ENCODE peak calls at places on chromosomes 3 and 15, in five cellular contexts. N is A549, U is esophagus squamous epithelium, C is ovary, V is Peyer's patch. K is an unnamed sample.

GRCh38 chr15:53447053-53447574 is 312.3 kb downstream of the WDR72 start:
- DNase-seq in N (no peak), U (no peak), C (no peak), V (no peak), K (no peak)

GRCh38 chr15:74128785-74129350 is 1.5 kb upstream of the ISLR2 start:
- DNase-seq in N (no peak), U (no peak), C (no peak), V (no peak), K (no peak)

GRCh38 chr3:43288850-43289249 is 2.5 kb downstream of the SNRK start:
- DNase-seq in N (no peak), U (no peak), C (no peak), V (no peak), K (no peak)

GRCh38 chr15:39454189-39454986 is 126.5 kb upstream of the THBS1 start:
- DNase-seq in N (no peak), U (no peak), C (no peak), V (no peak), K (no peak)

GRCh38 chr3:194287977-194288706 is 63.0 kb downstream of the CPN2 start:
- DNase-seq in N (no peak), U (no peak), C (no peak), V (no peak), K (no peak)

GRCh38 chr3:18098960-18099587 is 326.1 kb downstream of the SATB1 start:
- DNase-seq in N (peak), U (no peak), C (no peak), V (no peak), K (peak)

GRCh38 chr3:69232447-69232846 is 110.1 kb upstream of the LMOD3 start:
- DNase-seq in N (no peak), U (no peak), C (no peak), V (no peak), K (no peak)

GRCh38 chr15:69853572-69853971 is 244.1 kb downstream of the TLE3 start:
- DNase-seq in N (peak), U (no peak), C (no peak), V (no peak), K (peak)

GRCh38 chr3:2024037-2024436 is 74.6 kb upstream of the CNTN4 start:
- DNase-seq in N (no peak), U (no peak), C (no peak), V (no peak), K (no peak)

GRCh38 chr3:170976190-170976519 is 50.4 kb downstream of the SLC2A2 start:
- DNase-seq in N (no peak), U (no peak), C (no peak), V (no peak), K (no peak)

GRCh38 chr3:11060500-11061251 is 68.1 kb downstream of the SLC6A1 start:
- DNase-seq in N (peak), U (no peak), C (peak), V (peak), K (peak)

GRCh38 chr3:194586839-194587238 is 46.4 kb downstream of the TMEM44 start:
- DNase-seq in N (no peak), U (no peak), C (no peak), V (no peak), K (peak)

GRCh38 chr3:149615731-149616221 is 42.0 kb downstream of the WWTR1 start:
- DNase-seq in N (no peak), U (no peak), C (no peak), V (no peak), K (no peak)

GRCh38 chr3:172181936-172182708 is 142.7 kb downstream of the FNDC3B start:
- DNase-seq in N (no peak), U (no peak), C (no peak), V (no peak), K (peak)

GRCh38 chr3:134803051-134803505 is 8.0 kb downstream of the EPHB1 start:
- DNase-seq in N (no peak), U (no peak), C (no peak), V (no peak), K (no peak)

GRCh38 chr3:189914799-189915198 is 205.9 kb downstream of the P3H2 start:
- DNase-seq in N (peak), U (no peak), C (no peak), V (no peak), K (peak)

GRCh38 chr15:39154776-39155175 is 426.1 kb upstream of the THBS1 start:
- DNase-seq in N (no peak), U (no peak), C (no peak), V (no peak), K (no peak)

GRCh38 chr3:158098834-158099424 is 7.3 kb downstream of the SHOX2 start:
- DNase-seq in N (no peak), U (no peak), C (no peak), V (no peak), K (no peak)

GRCh38 chr3:134791992-134792391 is 3.1 kb upstream of the EPHB1 start:
- DNase-seq in N (no peak), U (no peak), C (no peak), V (no peak), K (no peak)

GRCh38 chr3:116179091-116179490 is 266.2 kb downstream of the LSAMP start:
- DNase-seq in N (no peak), U (no peak), C (no peak), V (no peak), K (no peak)

GRCh38 chr3:50274371-50275104 is 4.3 kb upstream of the LSMEM2 start:
- DNase-seq in N (peak), U (no peak), C (peak), V (peak), K (peak)

GRCh38 chr15:70308011-70308761 is 210.5 kb upstream of the TLE3 start:
- DNase-seq in N (peak), U (no peak), C (no peak), V (no peak), K (no peak)

GRCh38 chr3:114892880-114893279 is 254.2 kb downstream of the ZBTB20 start:
- DNase-seq in N (no peak), U (no peak), C (no peak), V (no peak), K (no peak)

GRCh38 chr3:191143224-191143623 is 55.8 kb upstream of the OSTN start:
- DNase-seq in N (no peak), U (no peak), C (no peak), V (no peak), K (no peak)

GRCh38 chr3:73791356-73791755 is 166.6 kb upstream of the PDZRN3 start:
- DNase-seq in N (no peak), U (no peak), C (no peak), V (no peak), K (no peak)

GRCh38 chr3:155465664-155466063 is 172.2 kb upstream of the STRIT1 start:
- DNase-seq in N (no peak), U (no peak), C (no peak), V (no peak), K (no peak)

GRCh38 chr3:66023254-66023653 is 15.5 kb downstream of the MAGI1 start:
- DNase-seq in N (no peak), U (no peak), C (no peak), V (no peak), K (no peak)

GRCh38 chr15:58383876-58384275 is 47.9 kb upstream of the LIPC start:
- DNase-seq in N (no peak), U (no peak), C (no peak), V (no peak), K (no peak)

GRCh38 chr3:25037049-25037547 is 391.0 kb upstream of the RARB start:
- DNase-seq in N (no peak), U (no peak), C (no peak), V (no peak), K (no peak)

GRCh38 chr15:45555914-45556608 is 31.1 kb upstream of the BLOC1S6 start:
- DNase-seq in N (no peak), U (no peak), C (no peak), V (no peak), K (no peak)

GRCh38 chr15:63497642-63498100 is 6.7 kb upstream of the USP3 start:
- DNase-seq in N (no peak), U (no peak), C (no peak), V (no peak), K (no peak)

DNA sequence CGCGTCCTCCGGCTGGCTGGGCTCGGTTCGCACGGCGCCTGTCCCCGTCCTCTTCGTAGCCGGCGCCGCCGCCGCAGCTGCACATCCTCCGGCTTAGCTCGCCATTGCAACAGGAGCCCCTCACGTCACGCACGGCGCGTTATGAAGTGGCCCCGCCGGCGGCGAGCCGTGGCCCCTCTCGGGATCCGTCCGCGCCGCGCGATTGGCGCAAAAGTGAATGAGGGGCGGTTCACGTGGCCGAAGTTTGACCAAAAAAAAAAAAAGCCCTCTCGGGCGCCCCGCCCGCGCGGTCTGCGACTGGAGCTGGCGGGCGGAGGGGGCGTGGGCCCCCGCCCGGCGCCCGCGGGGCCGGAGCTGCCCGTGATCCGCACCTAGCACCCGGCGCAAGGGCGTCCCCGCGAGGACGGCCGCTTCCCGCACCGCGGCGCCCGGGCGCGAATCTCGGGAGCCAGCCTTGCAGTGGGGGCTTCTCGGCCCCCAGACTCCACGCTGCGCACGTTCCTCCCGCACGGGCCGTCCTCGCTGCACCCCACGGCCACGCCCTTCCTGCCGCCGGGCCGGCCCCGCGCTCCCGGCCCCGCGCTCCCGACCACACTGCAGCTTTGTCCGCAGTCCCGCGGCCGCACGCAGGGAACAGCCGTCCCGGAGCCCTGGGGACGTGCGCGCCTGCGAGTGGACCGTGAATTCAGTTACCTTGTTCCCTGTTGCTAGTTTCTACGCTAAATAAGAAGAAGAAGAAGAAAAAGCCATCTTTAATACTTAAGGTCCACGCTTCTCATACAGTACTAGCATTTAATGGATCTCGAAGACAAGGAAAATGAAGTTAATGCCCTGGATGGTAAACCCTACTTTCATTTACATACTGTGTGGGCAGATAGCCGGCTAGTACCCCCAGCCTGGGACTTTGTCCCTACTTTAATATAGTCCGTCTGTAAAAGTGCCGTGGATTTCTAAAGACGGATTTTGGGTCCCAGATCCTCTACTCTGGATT is at the start of gene CHSY1:
- DNase-seq in N (peak), U (peak), C (peak), V (peak), K (peak)
- TF ChIP-seq POLR2A in N (peak), U (peak), C (peak), V (peak), K (peak)

GRCh38 chr15:78943692-78944091 is 1.2 kb downstream of the CTSH start:
- DNase-seq in N (no peak), U (no peak), C (no peak), V (no peak), K (no peak)

GRCh38 chr15:78942741-78943140 is 2.1 kb downstream of the CTSH start:
- DNase-seq in N (no peak), U (no peak), C (no peak), V (no peak), K (no peak)

GRCh38 chr15:78944202-78944625 is 632 bp downstream of the CTSH start:
- DNase-seq in N (no peak), U (no peak), C (no peak), V (no peak), K (no peak)

GRCh38 chr15:78946493-78946892 is 1.6 kb upstream of the CTSH start:
- DNase-seq in N (no peak), U (no peak), C (no peak), V (no peak), K (no peak)

DNA sequence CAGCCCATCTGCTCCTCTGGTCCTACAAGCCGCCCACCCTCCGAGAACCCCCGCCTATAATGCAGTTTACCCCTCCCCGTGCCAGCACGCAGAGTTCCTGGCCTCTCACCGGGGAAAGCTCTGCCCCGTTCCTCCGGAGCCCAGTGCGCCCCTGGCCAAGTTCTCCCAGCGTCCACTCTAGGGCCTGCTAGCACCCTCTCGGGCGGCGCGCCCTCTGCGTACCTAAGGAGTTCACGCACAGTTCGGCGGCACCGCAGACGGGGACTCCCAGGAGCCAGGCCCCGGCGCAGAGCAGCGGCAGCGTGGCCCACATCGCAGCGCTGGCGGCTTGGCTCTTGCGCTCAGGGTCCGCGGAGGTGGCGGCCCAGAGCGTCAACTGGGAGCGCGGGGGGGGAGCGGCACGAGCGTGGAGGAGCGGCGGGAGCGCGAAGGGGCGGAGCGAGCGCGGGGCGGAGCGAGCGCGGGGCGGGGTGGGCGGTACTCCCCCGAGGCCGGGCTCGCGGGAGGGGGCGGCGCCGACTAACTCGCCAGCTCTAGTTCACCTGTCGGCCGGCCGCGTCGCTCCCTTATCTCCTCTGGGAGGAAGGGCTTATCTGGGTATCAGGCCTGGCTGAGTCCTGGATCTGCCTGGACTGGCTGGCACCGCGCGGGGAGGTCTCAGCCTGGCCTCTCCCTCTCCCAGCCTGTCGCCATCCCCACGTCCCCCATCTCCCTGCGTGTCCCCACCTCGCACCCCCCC is at the start of gene CTSH:
- DNase-seq in N (peak), U (no peak), C (peak), V (peak), K (no peak)
- TF ChIP-seq POLR2A in N (peak), U (peak), C (peak), V (peak), K (no peak)

GRCh38 chr3:41247590-41247989 is 48.3 kb downstream of the CTNNB1 start:
- DNase-seq in N (no peak), U (no peak), C (no peak), V (no peak), K (no peak)

GRCh38 chr3:41247055-41247454 is 47.8 kb downstream of the CTNNB1 start:
- DNase-seq in N (no peak), U (no peak), C (no peak), V (no peak), K (no peak)

GRCh38 chr3:41249318-41249717 is 50.0 kb downstream of the CTNNB1 start:
- DNase-seq in N (no peak), U (no peak), C (no peak), V (no peak), K (no peak)

GRCh38 chr3:41251593-41251992 is 52.3 kb downstream of the CTNNB1 start:
- DNase-seq in N (no peak), U (no peak), C (no peak), V (no peak), K (no peak)

GRCh38 chr3:41248525-41248924 is 49.2 kb downstream of the CTNNB1 start:
- DNase-seq in N (no peak), U (no peak), C (no peak), V (no peak), K (no peak)
- TF ChIP-seq POLR2A in N (no peak), U (no peak), C (no peak), V (no peak), K (no peak)

GRCh38 chr3:136676009-136676408 is 76.2 kb downstream of the STAG1 start:
- DNase-seq in N (no peak), U (no peak), C (no peak), V (no peak), K (no peak)

GRCh38 chr3:136675150-136675858 is 76.9 kb downstream of the STAG1 start:
- DNase-seq in N (no peak), U (no peak), C (no peak), V (no peak), K (no peak)

GRCh38 chr3:136670166-136670565 is 82.0 kb downstream of the STAG1 start:
- DNase-seq in N (no peak), U (no peak), C (no peak), V (no peak), K (no peak)

GRCh38 chr3:136672457-136672856 is 79.7 kb downstream of the STAG1 start:
- DNase-seq in N (no peak), U (no peak), C (no peak), V (no peak), K (no peak)

DNA sequence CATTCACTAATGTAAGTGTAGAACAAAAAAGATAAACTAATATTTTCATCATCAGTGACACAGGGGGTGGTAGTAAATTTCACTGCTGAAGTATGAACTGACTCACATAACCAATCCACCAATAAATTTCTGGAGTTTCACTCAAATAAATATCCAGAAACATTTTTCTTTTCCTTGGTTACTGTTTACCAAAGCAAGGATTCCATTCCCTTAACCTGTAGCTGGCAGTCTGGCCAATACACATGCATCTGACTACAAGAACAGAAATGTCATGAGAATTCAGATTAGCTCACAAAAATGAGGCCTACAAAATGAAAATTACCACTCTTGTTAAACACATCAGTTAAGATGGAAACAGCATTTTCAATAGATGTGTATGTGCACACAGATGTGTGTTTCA is 80.3 kb downstream of the STAG1 start:
- DNase-seq in N (no peak), U (no peak), C (no peak), V (no peak), K (no peak)
- TF ChIP-seq POLR2A in N (no peak), U (no peak), C (no peak), V (no peak), K (no peak)

DNA sequence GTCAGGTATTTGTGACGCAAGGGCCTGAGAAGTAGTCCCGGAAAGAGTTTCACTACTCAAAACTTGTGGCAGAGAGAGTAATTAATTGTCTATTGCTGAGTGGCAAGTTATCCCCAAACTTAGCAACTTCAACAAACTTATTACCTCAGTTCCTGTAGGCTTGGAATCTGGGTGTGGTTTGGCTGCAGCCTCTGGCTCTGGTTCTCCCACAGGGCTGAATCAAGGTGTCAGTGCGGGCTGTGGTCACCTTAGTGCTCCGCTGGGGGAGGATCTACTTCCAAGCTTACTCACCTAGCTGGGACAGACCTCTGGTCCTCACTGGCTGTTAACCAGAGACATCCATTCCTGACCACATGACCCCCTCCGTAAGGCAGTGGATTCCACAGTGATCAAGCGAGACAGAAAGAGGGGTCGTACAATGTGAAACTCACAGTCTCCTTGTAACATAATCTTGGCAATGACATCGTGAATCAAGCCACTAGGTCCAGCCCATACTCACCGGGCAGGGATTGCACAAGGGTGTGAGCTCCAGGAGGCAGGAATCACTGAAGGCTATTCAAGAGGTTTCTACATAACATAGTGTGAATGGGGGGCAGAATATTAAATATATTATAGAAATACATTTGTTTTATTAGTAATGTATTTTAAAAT is 138.3 kb downstream of the RYR3 start:
- DNase-seq in N (no peak), U (no peak), C (no peak), V (no peak), K (no peak)
- TF ChIP-seq POLR2A in N (no peak), U (no peak), C (no peak), V (no peak), K (no peak)

DNA sequence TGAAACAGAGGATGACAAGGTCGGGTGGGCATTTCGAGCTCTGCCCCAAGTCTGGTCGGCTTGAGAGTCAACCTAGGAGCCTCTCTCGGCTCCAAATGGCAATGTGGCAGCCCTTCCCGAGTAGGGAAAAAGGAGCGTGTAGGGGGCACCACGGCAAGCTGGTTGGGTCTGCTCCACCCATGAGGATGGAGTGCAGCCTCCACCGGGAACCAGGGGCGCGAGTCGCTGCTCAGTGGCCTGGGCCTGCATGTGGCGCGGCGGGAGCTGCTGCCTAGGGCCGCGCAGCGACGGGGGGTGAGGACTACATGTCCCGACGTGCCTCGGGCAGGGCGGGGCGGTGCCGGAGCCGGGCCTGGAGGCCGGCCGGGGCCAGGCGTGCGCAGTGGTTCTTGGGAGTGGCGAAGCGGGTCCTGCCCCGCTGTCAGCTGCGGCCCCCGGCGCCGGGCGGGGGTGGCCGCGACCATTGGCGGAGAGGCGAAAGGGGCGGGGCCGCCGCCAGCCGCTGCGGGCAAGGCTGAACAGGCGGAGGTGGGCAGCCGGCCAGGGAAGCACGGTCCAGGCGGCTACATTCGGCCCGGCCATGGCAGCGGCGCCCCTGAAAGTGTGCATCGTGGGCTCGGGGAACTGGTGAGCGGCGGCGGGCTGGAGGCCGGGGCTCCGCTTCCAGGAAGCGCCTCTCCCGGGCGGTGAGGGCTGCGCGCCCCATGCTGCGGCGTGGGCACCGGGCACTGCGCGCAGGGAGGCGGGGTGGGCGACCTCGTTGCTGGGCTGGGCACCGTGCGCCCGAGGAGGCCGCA is at the start of gene GPD1L:
- DNase-seq in N (peak), U (peak), C (peak), V (peak), K (peak)
- TF ChIP-seq POLR2A in N (peak), U (peak), C (no peak), V (peak), K (peak)